ENCODE peak calls at places on chromosomes 12 and 14, in six cellular contexts. V is psoas muscle, O is neural progenitor cell, Q is IMR-90, X is Karpas-422, D is fibroblast of lung. M is an unnamed sample.

GRCh38 chr14:102917469-102918211 is 4.8 kb upstream of the AMN start:
- DNase-seq in V (peak; percentile 57), O (peak; percentile 81), Q (peak; percentile 24), X (peak; percentile 94), D (peak; percentile 19), M (peak; percentile 46)

GRCh38 chr12:8581098-8581784 is 31.4 kb downstream of the AICDA start:
- DNase-seq in V (no peak), O (no peak), Q (no peak), X (no peak), D (no peak), M (no peak)

GRCh38 chr12:57734586-57734985 is 4.0 kb downstream of the AGAP2 start:
- DNase-seq in V (no peak), O (no peak), Q (no peak), X (no peak), D (no peak), M (no peak)

GRCh38 chr14:54627718-54628345 is 60.9 kb downstream of the SAMD4A start:
- DNase-seq in V (no peak), O (peak; percentile 56), Q (peak; percentile 69), X (no peak), D (peak; percentile 72), M (no peak)

GRCh38 chr12:55654506-55655224 is 18.0 kb downstream of the OR10P1 start:
- DNase-seq in V (no peak), O (no peak), Q (no peak), X (no peak), D (no peak), M (no peak)

GRCh38 chr14:36519431-36520321 is at the start of gene NKX2-1:
- DNase-seq in V (no peak), O (peak; percentile 61), Q (no peak), X (no peak), D (peak; percentile 58), M (no peak)

GRCh38 chr14:55582741-55583140 is 2.7 kb downstream of the KTN1 start:
- DNase-seq in V (no peak), O (no peak), Q (no peak), X (peak; percentile 86), D (no peak), M (no peak)

GRCh38 chr12:107448198-107448597 is 237.4 kb upstream of the PWP1 start:
- DNase-seq in V (no peak), O (peak; percentile 73), Q (peak; percentile 5), X (peak; percentile 66), D (no peak), M (no peak)

GRCh38 chr12:126907900-126908764 is 1358.8 kb upstream of the TMEM132C start:
- DNase-seq in V (no peak), O (no peak), Q (no peak), X (no peak), D (no peak), M (no peak)

GRCh38 chr12:75690556-75690955 is 179.1 kb upstream of the KRR1 start:
- DNase-seq in V (no peak), O (no peak), Q (peak; percentile 100), X (no peak), D (peak; percentile 99), M (peak; percentile 87)

GRCh38 chr12:65170245-65170881 is 980 bp downstream of the LEMD3 start:
- DNase-seq in V (peak; percentile 55), O (peak; percentile 87), Q (peak; percentile 38), X (peak; percentile 74), D (peak; percentile 69), M (peak; percentile 72)

GRCh38 chr14:74571441-74571841 is 40.6 kb downstream of the LTBP2 start:
- DNase-seq in V (peak; percentile 63), O (no peak), Q (peak; percentile 70), X (no peak), D (peak; percentile 71), M (no peak)

GRCh38 chr14:94098359-94098758 is 12.2 kb upstream of the IFI27 start:
- DNase-seq in V (no peak), O (no peak), Q (no peak), X (no peak), D (no peak), M (no peak)

DNA sequence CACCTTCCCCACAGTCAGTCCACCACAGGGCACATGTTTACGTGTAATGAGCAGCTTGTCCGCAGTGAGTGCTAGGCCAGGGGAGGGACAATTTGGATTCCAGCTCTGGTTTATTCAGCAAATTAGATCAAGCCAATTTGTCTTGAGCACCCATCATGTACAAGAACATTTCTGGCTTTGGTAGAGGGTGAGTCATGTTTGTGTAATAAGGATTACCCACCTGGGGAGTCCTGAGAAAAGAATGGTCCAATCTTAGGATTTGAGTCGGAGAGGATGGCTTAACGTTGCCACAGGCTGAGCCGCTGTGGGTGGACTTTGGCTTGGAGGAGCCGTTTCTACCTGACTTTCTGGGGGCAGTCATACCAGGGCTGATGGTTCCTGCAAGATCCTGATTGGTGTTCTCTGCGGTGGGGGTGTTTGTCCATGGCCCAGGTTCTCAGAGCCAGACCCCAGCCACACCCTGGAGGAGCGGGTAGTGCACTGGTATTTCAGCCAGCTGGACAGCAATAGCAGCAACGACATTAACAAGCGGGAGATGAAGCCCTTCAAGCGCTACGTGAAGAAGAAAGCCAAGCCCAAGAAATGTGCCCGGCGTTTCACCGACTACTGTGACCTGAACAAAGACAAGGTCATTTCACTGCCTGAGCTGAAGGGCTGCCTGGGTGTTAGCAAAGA is 143.7 kb downstream of the SMOC1 start:
- DNase-seq in V (no peak), O (no peak), Q (no peak), X (no peak), D (no peak), M (no peak)
- H3K27ac ChIP-seq in V (no peak overlapping the region), O (no peak overlapping the region), Q (no peak overlapping the region), X (no peak overlapping the region), D (no peak overlapping the region), M (no peak overlapping the region)

DNA sequence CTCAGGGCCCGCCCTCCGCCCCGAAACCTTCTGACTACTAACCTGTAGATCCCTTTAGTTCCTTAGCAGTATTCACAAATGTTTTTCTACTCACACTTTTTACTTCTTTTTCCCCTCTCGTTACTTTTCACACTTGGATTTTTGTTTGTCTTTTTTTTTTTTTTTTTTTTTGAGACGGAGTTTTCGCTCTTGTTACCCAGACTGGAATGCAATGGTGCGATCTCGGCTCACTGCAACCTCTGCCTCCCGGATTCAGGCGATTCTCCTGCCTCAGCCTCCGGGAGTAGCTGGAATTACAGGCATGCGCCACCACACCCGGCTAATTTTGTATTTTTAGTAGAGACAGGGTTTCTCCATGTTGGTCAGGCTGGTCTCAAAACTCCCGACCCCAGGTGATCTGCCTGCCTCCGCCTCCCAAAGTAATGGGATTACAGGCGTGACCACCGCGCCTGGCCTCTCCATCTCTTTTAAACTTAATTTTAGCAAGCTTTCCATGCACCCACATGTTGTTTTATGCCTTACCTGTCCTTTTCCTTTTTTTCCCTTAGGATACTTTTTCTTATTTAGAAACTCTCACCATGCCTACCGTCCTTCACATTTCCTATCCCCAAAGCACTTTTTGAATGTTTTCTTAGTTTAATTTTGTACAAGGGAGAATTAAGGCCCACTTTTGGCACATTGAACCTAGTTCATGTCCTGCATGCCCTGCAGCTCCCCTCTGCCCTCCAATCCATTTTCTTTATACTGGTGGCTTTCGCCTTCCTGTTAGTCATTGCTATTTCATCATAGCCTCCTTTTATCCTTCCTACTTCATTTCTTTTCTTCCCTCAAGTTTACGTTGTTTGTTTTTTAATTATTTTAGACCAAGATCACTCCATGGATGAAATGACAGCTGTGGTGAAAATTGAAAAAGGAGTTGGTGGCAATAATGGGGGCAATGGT is 1.1 kb downstream of the SP1 start:
- DNase-seq in V (peak; percentile 23), O (peak; percentile 53), Q (peak; percentile 57), X (no peak), D (peak; percentile 47), M (no peak)
- H3K27ac ChIP-seq in V (peak overlapping the region; percentile 97), O (peak overlapping the region; percentile 93), Q (peak overlapping the region; percentile 83), X (peak overlapping the region; percentile 27), D (peak overlapping the region; percentile 52), M (peak overlapping the region; percentile 97)

GRCh38 chr12:49322708-49323523 is at the start of gene TROAP:
- DNase-seq in V (peak; percentile 97), O (peak; percentile 99), Q (peak; percentile 97), X (peak; percentile 99), D (peak; percentile 96), M (peak; percentile 100)

GRCh38 chr12:49327368-49327767 is 4.3 kb downstream of the TROAP start:
- DNase-seq in V (no peak), O (no peak), Q (no peak), X (no peak), D (no peak), M (no peak)

GRCh38 chr12:49325606-49326005 is 2.6 kb downstream of the TROAP start:
- DNase-seq in V (no peak), O (no peak), Q (no peak), X (no peak), D (no peak), M (no peak)

GRCh38 chr12:49323524-49324097 is 556 bp downstream of the TROAP start:
- DNase-seq in V (no peak), O (no peak), Q (no peak), X (no peak), D (no peak), M (no peak)

GRCh38 chr12:49322367-49322707 is 718 bp upstream of the TROAP start:
- DNase-seq in V (no peak), O (no peak), Q (no peak), X (no peak), D (no peak), M (no peak)
- H3K27ac ChIP-seq in V (peak overlapping the region; percentile 32), O (no peak overlapping the region), Q (peak overlapping the region; percentile 72), X (no peak overlapping the region), D (peak overlapping the region; percentile 73), M (peak overlapping the region; percentile 78)

DNA sequence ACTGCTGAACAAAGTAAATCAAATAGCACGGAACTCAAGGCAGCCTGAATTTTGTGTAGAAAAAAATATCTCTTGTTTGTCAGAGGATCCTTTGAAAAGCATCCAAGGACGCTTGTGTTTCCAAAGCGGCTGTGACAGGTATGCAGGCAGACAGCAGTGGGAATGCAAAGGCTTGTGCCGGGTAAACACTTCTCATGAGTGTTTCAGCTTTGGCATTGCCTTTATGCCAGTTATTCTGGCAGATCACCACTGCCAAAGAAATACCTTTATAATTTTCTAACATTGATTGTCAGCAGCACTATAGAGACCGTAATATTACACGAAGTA is 128.5 kb downstream of the NDUFA12 start:
- DNase-seq in V (no peak), O (peak; percentile 16), Q (no peak), X (no peak), D (no peak), M (no peak)
- H3K27ac ChIP-seq in V (no peak overlapping the region), O (no peak overlapping the region), Q (no peak overlapping the region), X (no peak overlapping the region), D (no peak overlapping the region), M (no peak overlapping the region)

GRCh38 chr12:52879394-52880351 is 25.2 kb downstream of the KRT8 start:
- DNase-seq in V (peak; percentile 66), O (peak; percentile 96), Q (peak; percentile 86), X (peak; percentile 90), D (peak; percentile 78), M (peak; percentile 78)
- H3K27ac ChIP-seq in V (no peak overlapping the region), O (no peak overlapping the region), Q (no peak overlapping the region), X (no peak overlapping the region), D (no peak overlapping the region), M (peak overlapping the region; percentile 100)